ENCODE peak calls at places on chromosomes 6 and 20, in six cellular contexts. J is GM12878, S is endothelial cell of umbilical vein, O is K562, M is HepG2, K is A549. R is an unnamed sample.

GRCh38 chr6:89082439-89082838 is 1.9 kb downstream of the PNRC1 start:
- DNase-seq in J (no peak), S (peak), O (no peak), M (no peak), K (no peak), R (peak)

GRCh38 chr6:92297101-92297500 is 1122.3 kb downstream of the EPHA7 start:
- DNase-seq in J (no peak), S (no peak), O (no peak), M (no peak), K (no peak), R (no peak)

GRCh38 chr6:94074764-94075163 is 655.4 kb upstream of the EPHA7 start:
- DNase-seq in J (no peak), S (no peak), O (no peak), M (no peak), K (no peak), R (no peak)

GRCh38 chr20:62745959-62746288 is 37.3 kb downstream of the NTSR1 start:
- DNase-seq in J (no peak), S (no peak), O (no peak), M (no peak), K (no peak), R (no peak)

GRCh38 chr6:137852811-137853210 is 14.2 kb upstream of the TNFAIP3 start:
- DNase-seq in J (no peak), S (no peak), O (no peak), M (no peak), K (no peak), R (no peak)

GRCh38 chr6:157116420-157116819 is 206.9 kb downstream of the TMEM242 start:
- DNase-seq in J (no peak), S (no peak), O (no peak), M (no peak), K (no peak), R (peak)

GRCh38 chr6:159701413-159701999 is 8.5 kb upstream of the SOD2 start:
- DNase-seq in J (no peak), S (peak), O (no peak), M (peak), K (peak), R (peak)

GRCh38 chr6:159077123-159077522 is 32.3 kb upstream of the TAGAP start:
- DNase-seq in J (no peak), S (no peak), O (no peak), M (no peak), K (no peak), R (peak)

GRCh38 chr6:87155920-87156600 is 695 bp downstream of the ZNF292 start:
- DNase-seq in J (no peak), S (peak), O (peak), M (peak), K (peak), R (peak)

GRCh38 chr6:132257561-132257960 is 143.7 kb downstream of the MOXD1 start:
- DNase-seq in J (no peak), S (no peak), O (no peak), M (no peak), K (no peak), R (no peak)

GRCh38 chr6:125114248-125114858 is 39.2 kb upstream of the TPD52L1 start:
- DNase-seq in J (no peak), S (peak), O (peak), M (peak), K (peak), R (peak)

GRCh38 chr6:5315883-5316282 is 54.6 kb downstream of the FARS2 start:
- DNase-seq in J (no peak), S (no peak), O (no peak), M (no peak), K (no peak), R (no peak)

GRCh38 chr6:168034537-168034936 is 37.1 kb downstream of the KIF25 start:
- DNase-seq in J (no peak), S (no peak), O (no peak), M (no peak), K (no peak), R (no peak)

GRCh38 chr6:1502041-1502440 is 107.7 kb upstream of the FOXC1 start:
- DNase-seq in J (no peak), S (no peak), O (no peak), M (no peak), K (no peak), R (no peak)

GRCh38 chr6:81451787-81452186 is 300.7 kb downstream of the TENT5A start:
- DNase-seq in J (no peak), S (peak), O (no peak), M (peak), K (peak), R (peak)

GRCh38 chr20:35120012-35120701 is 27.0 kb downstream of the EDEM2 start:
- DNase-seq in J (no peak), S (peak), O (peak), M (no peak), K (no peak), R (peak)

GRCh38 chr6:3489032-3489757 is 32.3 kb upstream of the SLC22A23 start:
- DNase-seq in J (no peak), S (peak), O (no peak), M (no peak), K (peak), R (no peak)

GRCh38 chr6:95636552-95637376 is 59.4 kb downstream of the MANEA start:
- DNase-seq in J (no peak), S (no peak), O (no peak), M (no peak), K (no peak), R (no peak)

GRCh38 chr6:151992091-151992490 is 184.6 kb downstream of the ESR1 start:
- DNase-seq in J (no peak), S (no peak), O (no peak), M (no peak), K (no peak), R (peak)
- TF ChIP-seq MAX in J (no peak), S (no peak), O (no peak), M (no peak), K (no peak), R (no peak)

GRCh38 chr6:170102582-170103481 is 188.0 kb downstream of the DLL1 start:
- DNase-seq in J (no peak), S (no peak), O (no peak), M (no peak), K (no peak), R (peak)
- TF ChIP-seq MYC in J (no peak), S (no peak), O (no peak), M (no peak), K (no peak), R (no peak)

GRCh38 chr6:147322299-147323162 is 118.3 kb downstream of the STXBP5 start:
- DNase-seq in J (peak), S (peak), O (no peak), M (no peak), K (no peak), R (peak)
- TF ChIP-seq MAX in J (no peak), S (no peak), O (no peak), M (no peak), K (no peak), R (peak)

DNA sequence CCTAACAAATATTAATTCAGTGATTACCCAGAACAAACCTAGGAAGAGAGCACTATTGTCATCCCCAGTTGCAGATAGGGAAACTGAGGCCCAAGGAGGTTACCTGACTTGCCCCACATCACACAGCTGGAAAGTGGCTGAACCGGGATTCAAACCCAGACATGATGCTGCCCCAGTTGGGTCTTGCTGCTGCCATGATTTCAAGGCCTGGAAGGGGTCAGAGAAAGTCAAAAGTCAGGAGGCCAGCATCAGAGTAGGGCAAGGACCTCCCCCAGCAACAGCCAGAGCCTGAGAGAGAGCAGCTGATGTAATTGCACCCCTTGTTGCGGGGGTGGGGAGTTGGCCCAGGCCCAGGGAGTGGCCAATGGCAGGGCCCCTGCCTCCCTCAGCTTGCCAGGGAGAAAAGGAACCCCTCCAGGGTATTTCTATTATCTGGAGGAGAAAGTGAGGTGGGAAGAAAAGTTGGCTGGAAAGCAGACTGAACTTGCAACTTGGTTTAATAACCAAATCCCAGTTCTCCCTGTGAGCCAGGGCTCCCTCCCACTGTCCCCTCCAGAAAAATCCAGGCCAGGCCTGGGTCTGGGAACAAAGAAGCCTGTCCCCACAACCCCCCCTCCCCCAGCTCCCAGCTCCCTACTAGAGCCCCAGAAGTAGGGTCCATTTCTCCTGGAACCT is 83.6 kb downstream of the MRPL14 start:
- DNase-seq in J (no peak), S (no peak), O (peak), M (no peak), K (peak), R (no peak)
- TF ChIP-seq MYC in J (no peak), S (no peak), O (peak), M (no peak), K (no peak), R (no peak)

GRCh38 chr6:12536416-12536815 is 180.2 kb upstream of the PHACTR1 start:
- DNase-seq in J (no peak), S (peak), O (no peak), M (no peak), K (no peak), R (no peak)

GRCh38 chr6:12535915-12536314 is 180.7 kb upstream of the PHACTR1 start:
- DNase-seq in J (no peak), S (no peak), O (no peak), M (no peak), K (no peak), R (no peak)

GRCh38 chr6:12537389-12537788 is 179.2 kb upstream of the PHACTR1 start:
- DNase-seq in J (no peak), S (peak), O (no peak), M (peak), K (no peak), R (no peak)

GRCh38 chr6:12534454-12534853 is 182.1 kb upstream of the PHACTR1 start:
- DNase-seq in J (no peak), S (no peak), O (no peak), M (no peak), K (no peak), R (no peak)

DNA sequence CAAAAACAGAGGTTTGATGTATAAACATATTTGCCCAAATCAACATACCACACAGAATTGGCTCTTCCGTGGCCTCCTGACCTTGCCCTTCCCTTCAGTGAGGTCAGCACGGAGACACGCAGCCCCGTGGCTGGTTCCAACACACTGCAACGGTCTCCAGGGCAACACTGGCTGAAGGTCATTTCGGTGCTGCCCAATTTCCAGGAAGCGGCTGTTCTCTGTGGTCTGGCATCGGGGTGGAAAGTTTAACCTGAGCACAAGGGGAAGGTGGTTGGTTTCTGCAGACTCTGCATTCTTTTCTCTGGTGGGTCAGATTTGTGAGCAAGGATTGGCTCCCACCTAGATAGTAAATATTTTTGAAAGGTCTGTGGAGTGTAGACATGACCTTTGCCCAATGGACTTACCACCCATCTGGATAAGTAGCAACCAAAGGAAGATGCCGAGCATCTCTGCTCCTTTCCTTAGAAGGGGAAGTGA is 177.6 kb upstream of the PHACTR1 start:
- DNase-seq in J (no peak), S (peak), O (no peak), M (peak), K (peak), R (no peak)
- TF ChIP-seq MAX in J (no peak), S (peak), O (no peak), M (no peak), K (no peak), R (no peak)

GRCh38 chr6:72941263-72941662 is 284.0 kb downstream of the KHDC1L start:
- DNase-seq in J (no peak), S (no peak), O (no peak), M (no peak), K (no peak), R (no peak)
- TF ChIP-seq MYC in J (no peak), S (no peak), O (no peak), M (no peak), K (no peak), R (no peak)

GRCh38 chr6:90333928-90334327 is 37.3 kb upstream of the BACH2 start:
- DNase-seq in J (no peak), S (no peak), O (no peak), M (no peak), K (no peak), R (no peak)

GRCh38 chr6:90338409-90338808 is 41.8 kb upstream of the BACH2 start:
- DNase-seq in J (no peak), S (no peak), O (no peak), M (no peak), K (no peak), R (no peak)

DNA sequence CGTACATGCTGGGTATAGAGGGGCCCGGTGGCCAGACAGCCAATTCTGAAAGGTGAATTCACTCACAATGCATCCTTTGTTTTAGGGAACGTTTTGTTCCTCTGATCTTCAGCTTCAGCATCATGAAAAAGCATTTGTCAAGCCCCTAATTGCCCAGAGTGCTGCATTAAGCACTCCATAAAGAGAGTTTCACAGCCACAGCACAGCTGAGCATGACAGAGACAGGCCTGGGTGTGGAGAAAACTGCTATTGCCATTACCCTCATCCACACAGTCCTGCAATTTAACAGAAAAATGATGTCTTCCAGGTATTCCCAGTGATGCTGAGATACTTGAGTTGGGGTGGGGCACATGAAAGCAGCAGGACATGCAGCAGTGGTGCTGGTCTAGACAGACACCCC is 39.9 kb upstream of the BACH2 start:
- DNase-seq in J (no peak), S (no peak), O (no peak), M (no peak), K (no peak), R (no peak)
- TF ChIP-seq MAX in J (no peak), S (no peak), O (no peak), M (no peak), K (no peak), R (no peak)

GRCh38 chr6:25477006-25477590 is 174.9 kb upstream of the SCGN start:
- DNase-seq in J (no peak), S (no peak), O (no peak), M (no peak), K (peak), R (no peak)
- TF ChIP-seq MYC in J (no peak), S (no peak), O (no peak), M (no peak), K (no peak), R (no peak)

GRCh38 chr20:18056174-18057105 is 1.3 kb downstream of the OVOL2 start:
- DNase-seq in J (no peak), S (no peak), O (no peak), M (no peak), K (peak), R (peak)
- TF ChIP-seq MAX in J (no peak), S (no peak), O (no peak), M (no peak), K (peak), R (no peak)